ENCODE peak calls at places on chromosome 22, in eight cellular contexts. T is aorta, A is psoas muscle, C is OCI-LY7, Q is thoracic aorta, U is H9, E is breast epithelium, V is GM23338. G is an unnamed sample.
A peak's percentile ranks its signal among the peaks of the same experiment; 100 is the strongest.

GRCh38 chr22:23292453-23293350 is 112.4 kb downstream of the BCR start:
- DNase-seq in T (no peak), A (no peak), C (no peak), Q (no peak), U (no peak), E (no peak), V (no peak), G (no peak)

GRCh38 chr22:50247748-50248147 is 2.9 kb upstream of the TUBGCP6 start:
- DNase-seq in T (no peak), A (no peak), C (peak; percentile 91), Q (no peak), U (peak; percentile 94), E (no peak), V (peak; percentile 87), G (peak; percentile 67)

GRCh38 chr22:26656896-26657851 is at the start of gene MIAT:
- DNase-seq in T (no peak), A (no peak), C (no peak), Q (no peak), U (peak; percentile 79), E (no peak), V (peak; percentile 90), G (no peak)

GRCh38 chr22:47620391-47620790 is 857.9 kb downstream of the TBC1D22A start:
- DNase-seq in T (no peak), A (no peak), C (no peak), Q (no peak), U (no peak), E (no peak), V (no peak), G (no peak)

GRCh38 chr22:39303892-39304671 is 15.3 kb downstream of the RPL3 start:
- DNase-seq in T (no peak), A (no peak), C (no peak), Q (no peak), U (no peak), E (no peak), V (no peak), G (no peak)

GRCh38 chr22:34414467-34415440 is 494.5 kb upstream of the LARGE1 start:
- DNase-seq in T (no peak), A (no peak), C (peak; percentile 69), Q (no peak), U (peak; percentile 90), E (no peak), V (peak; percentile 98), G (no peak)

GRCh38 chr22:38257170-38257569 is 15.6 kb downstream of the TMEM184B start:
- DNase-seq in T (no peak), A (no peak), C (no peak), Q (no peak), U (no peak), E (no peak), V (no peak), G (peak; percentile 81)

GRCh38 chr22:48485144-48486135 is 1342.2 kb downstream of the BRD1 start:
- DNase-seq in T (peak; percentile 52), A (no peak), C (no peak), Q (no peak), U (peak; percentile 31), E (peak; percentile 50), V (no peak), G (no peak)

GRCh38 chr22:38867496-38868285 is 4.3 kb downstream of the CBX6 start:
- DNase-seq in T (peak; percentile 65), A (no peak), C (no peak), Q (no peak), U (peak; percentile 25), E (no peak), V (no peak), G (no peak)

GRCh38 chr22:23264610-23265388 is 84.5 kb downstream of the BCR start:
- DNase-seq in T (no peak), A (no peak), C (peak; percentile 56), Q (no peak), U (no peak), E (no peak), V (no peak), G (no peak)

GRCh38 chr22:22714600-22715361 is 70.4 kb downstream of the GGTLC2 start:
- DNase-seq in T (no peak), A (no peak), C (peak; percentile 90), Q (no peak), U (no peak), E (no peak), V (no peak), G (no peak)

GRCh38 chr22:42656578-42656977 is 7.4 kb upstream of the CYB5R3 start:
- DNase-seq in T (no peak), A (no peak), C (no peak), Q (no peak), U (no peak), E (no peak), V (no peak), G (no peak)
- H3K4me1 ChIP-seq in T (no peaks in the 10 kb centered on the region), A (no peaks in the 10 kb centered on the region), C (peaks cover 43% of the 10 kb centered on the region), Q (no peaks in the 10 kb centered on the region), U (no peaks in the 10 kb centered on the region), E (no peaks in the 10 kb centered on the region), V (no peaks in the 10 kb centered on the region), G (no peaks in the 10 kb centered on the region)

GRCh38 chr22:30197389-30197788 is 49.2 kb downstream of the LIF start:
- DNase-seq in T (no peak), A (no peak), C (no peak), Q (no peak), U (peak; percentile 4), E (no peak), V (no peak), G (no peak)
- H3K4me1 ChIP-seq in T (peaks cover 5% of the 10 kb centered on the region), A (no peaks in the 10 kb centered on the region), C (peaks cover 24% of the 10 kb centered on the region), Q (peaks cover 10% of the 10 kb centered on the region), U (peaks cover 2% of the 10 kb centered on the region), E (no peaks in the 10 kb centered on the region), V (peaks cover 18% of the 10 kb centered on the region), G (peaks cover 23% of the 10 kb centered on the region)

GRCh38 chr22:27880778-27881394 is 38.2 kb downstream of the PITPNB start:
- DNase-seq in T (no peak), A (no peak), C (peak; percentile 74), Q (no peak), U (no peak), E (no peak), V (peak; percentile 82), G (peak; percentile 71)

GRCh38 chr22:27885977-27886842 is 32.8 kb downstream of the PITPNB start:
- DNase-seq in T (no peak), A (no peak), C (peak; percentile 62), Q (no peak), U (no peak), E (no peak), V (peak; percentile 72), G (peak; percentile 94)

GRCh38 chr22:27881404-27881803 is 37.7 kb downstream of the PITPNB start:
- DNase-seq in T (no peak), A (no peak), C (no peak), Q (no peak), U (no peak), E (no peak), V (no peak), G (peak; percentile 83)

GRCh38 chr22:27886843-27887151 is 32.3 kb downstream of the PITPNB start:
- DNase-seq in T (no peak), A (no peak), C (no peak), Q (no peak), U (no peak), E (no peak), V (no peak), G (no peak)

DNA sequence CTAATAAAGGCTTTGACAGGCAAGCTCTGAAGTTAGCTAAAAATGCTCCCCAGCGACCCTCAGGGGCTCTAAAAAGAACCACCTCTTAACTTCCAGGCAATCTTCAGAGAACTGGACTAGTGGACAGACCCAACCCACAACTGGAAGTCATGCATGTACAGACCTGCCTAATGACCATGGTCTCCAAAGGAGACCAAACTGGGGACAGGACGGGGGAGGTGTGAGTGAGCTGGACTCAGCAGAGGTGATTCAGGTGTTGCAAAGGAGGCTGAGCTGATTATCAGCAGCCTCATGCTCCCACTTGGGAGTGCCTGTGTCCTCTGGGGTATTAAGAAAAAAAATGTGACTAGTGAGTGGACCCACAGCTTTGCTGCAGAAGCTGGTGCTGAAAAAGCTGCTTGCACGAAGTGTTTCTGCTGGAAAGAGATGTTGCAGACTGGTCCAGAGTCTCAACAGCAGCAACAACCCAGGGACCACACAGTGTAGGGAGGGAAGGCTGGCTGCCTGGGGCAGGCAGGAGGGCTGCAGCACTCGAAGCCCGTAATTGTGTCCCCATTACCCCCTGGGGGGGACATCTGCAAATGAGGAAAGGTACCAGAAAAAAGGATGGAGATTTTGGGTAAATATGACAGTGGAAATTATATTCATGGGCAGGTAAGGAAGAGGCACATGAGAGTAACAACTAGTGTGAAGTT is 35.3 kb downstream of the PITPNB start:
- DNase-seq in T (no peak), A (no peak), C (no peak), Q (no peak), U (no peak), E (no peak), V (no peak), G (no peak)
- H3K4me1 ChIP-seq in T (peaks cover 3% of the 10 kb centered on the region), A (peaks cover 34% of the 10 kb centered on the region), C (no peaks in the 10 kb centered on the region), Q (peaks cover 23% of the 10 kb centered on the region), U (peaks cover 3% of the 10 kb centered on the region), E (no peaks in the 10 kb centered on the region), V (peaks cover 39% of the 10 kb centered on the region), G (peaks cover 35% of the 10 kb centered on the region)

GRCh38 chr22:25448435-25449051 is 115.9 kb upstream of the GRK3 start:
- DNase-seq in T (no peak), A (no peak), C (peak; percentile 21), Q (no peak), U (no peak), E (no peak), V (peak; percentile 25), G (peak; percentile 56)
- H3K4me1 ChIP-seq in T (no peaks in the 10 kb centered on the region), A (peaks cover 22% of the 10 kb centered on the region), C (peaks cover 31% of the 10 kb centered on the region), Q (peaks cover 21% of the 10 kb centered on the region), U (no peaks in the 10 kb centered on the region), E (no peaks in the 10 kb centered on the region), V (peaks cover 15% of the 10 kb centered on the region), G (peaks cover 2% of the 10 kb centered on the region)

DNA sequence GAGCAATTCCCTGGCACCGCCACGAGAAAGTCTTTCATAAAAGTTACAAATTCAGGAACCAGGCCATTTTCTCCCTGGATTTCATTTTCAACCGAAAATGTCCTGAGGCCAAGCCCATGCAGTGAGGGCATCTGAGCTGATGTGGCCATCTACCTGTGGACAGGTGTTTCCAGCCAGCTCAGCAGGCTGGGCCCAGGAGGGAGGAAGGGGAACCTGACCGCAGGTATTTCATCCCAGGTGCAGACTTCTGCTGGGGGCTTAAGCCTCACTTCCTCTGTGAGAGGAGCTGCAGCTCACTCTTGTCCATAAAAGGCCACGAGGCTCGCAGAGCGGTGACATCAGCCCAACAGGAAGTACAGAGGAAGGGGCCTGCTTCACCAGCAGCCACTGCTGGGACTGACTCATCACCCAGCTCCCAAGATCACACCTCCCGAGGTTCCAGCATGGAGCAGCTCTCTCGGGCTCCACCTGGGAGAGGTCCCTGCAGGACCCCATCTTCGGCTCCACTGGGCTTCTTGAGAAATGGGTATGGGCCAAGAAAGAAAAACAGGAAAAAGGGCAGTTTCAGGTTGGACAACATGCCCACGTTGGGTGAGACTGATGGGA is 56.4 kb downstream of the MYH9 start:
- DNase-seq in T (peak; percentile 93), A (peak; percentile 74), C (peak; percentile 91), Q (peak; percentile 71), U (peak; percentile 91), E (no peak), V (peak; percentile 71), G (peak; percentile 94)
- H3K4me1 ChIP-seq in T (peaks cover 14% of the 10 kb centered on the region), A (peaks cover 91% of the 10 kb centered on the region), C (peaks cover 66% of the 10 kb centered on the region), Q (peaks cover 93% of the 10 kb centered on the region), U (peaks cover 12% of the 10 kb centered on the region), E (peaks cover 48% of the 10 kb centered on the region), V (peaks cover 37% of the 10 kb centered on the region), G (peaks cover 94% of the 10 kb centered on the region)

GRCh38 chr22:31906569-31906968 is 37.8 kb upstream of the YWHAH start:
- DNase-seq in T (no peak), A (no peak), C (no peak), Q (no peak), U (no peak), E (no peak), V (no peak), G (no peak)
- H3K4me1 ChIP-seq in T (no peaks in the 10 kb centered on the region), A (no peaks in the 10 kb centered on the region), C (no peaks in the 10 kb centered on the region), Q (no peaks in the 10 kb centered on the region), U (no peaks in the 10 kb centered on the region), E (no peaks in the 10 kb centered on the region), V (no peaks in the 10 kb centered on the region), G (no peaks in the 10 kb centered on the region)

GRCh38 chr22:29268511-29269229 is 602 bp downstream of the EWSR1 start:
- DNase-seq in T (peak; percentile 90), A (peak; percentile 81), C (peak; percentile 50), Q (no peak), U (no peak), E (no peak), V (peak; percentile 48), G (peak; percentile 78)
- H3K4me1 ChIP-seq in T (peaks cover 5% of the 10 kb centered on the region), A (peaks cover 53% of the 10 kb centered on the region), C (peaks cover 34% of the 10 kb centered on the region), Q (peaks cover 39% of the 10 kb centered on the region), U (peaks cover 8% of the 10 kb centered on the region), E (peaks cover 7% of the 10 kb centered on the region), V (peaks cover 34% of the 10 kb centered on the region), G (peaks cover 27% of the 10 kb centered on the region)